ENCODE peak calls at places on chromosomes 6 and 20, in four cellular contexts. M, P, U and T are unnamed samples.

GRCh38 chr6:113697642-113698410 is 159.3 kb upstream of the MARCKS start:
- DNase-seq in M (no peak), P (no peak), U (no peak), T (no peak)

GRCh38 chr6:140758169-140758877 is 1374.4 kb upstream of the GJE1 start:
- DNase-seq in U (no peak), M (no peak), P (no peak), T (no peak)

GRCh38 chr6:92589970-92590369 is 829.4 kb downstream of the EPHA7 start:
- DNase-seq in U (no peak), M (no peak), P (no peak), T (no peak)

GRCh38 chr6:111994791-111995190 is 59.1 kb upstream of the CCN6 start:
- DNase-seq in P (no peak), M (no peak), U (no peak), T (no peak)

GRCh38 chr6:2970753-2971419 is 481 bp downstream of the SERPINB6 start:
- DNase-seq in U (no peak), M (peak), P (peak), T (no peak)

GRCh38 chr20:62598761-62599194 is 43.5 kb upstream of the SLCO4A1 start:
- DNase-seq in U (no peak), M (peak), P (no peak), T (no peak)

GRCh38 chr6:165854061-165854862 is 191.2 kb upstream of the PDE10A start:
- DNase-seq in P (no peak), U (no peak), M (no peak), T (no peak)

GRCh38 chr6:10487668-10488327 is 33.4 kb upstream of the GCNT2 start:
- DNase-seq in P (no peak), U (no peak), M (no peak), T (no peak)

GRCh38 chr6:135812085-135812526 is 39.4 kb upstream of the PDE7B start:
- DNase-seq in P (no peak), U (no peak), M (no peak), T (no peak)